ENCODE peak calls at places on chromosome 15, in ten cellular contexts. One of them, this sample, is unnamed.

GRCh38 chr15:66650433-66650832 is 51.6 kb upstream of the SMAD6 start:
- DNase-seq in activated naive CD4-positive, alpha-beta T cell: no peak
- DNase-seq in dorsolateral prefrontal cortex: no peak
- DNase-seq in NCI-H2029 treated with DMSO at 0.1 percent for 48 hours: no peak
- DNase-seq in stimulated activated CD4-positive, alpha-beta T cell treated with anti-CD3 and anti-CD28 coated beads, Interleukin-1b, Interleukin-23, amount 100 ng/mL, for 1 hour: no peak
- DNase-seq in HuH-7: no peak
- DNase-seq in RPMI7951: peak
- DNase-seq in esophagus squamous epithelium: no peak
- DNase-seq in fibroblast of lung: no peak
- DNase-seq in GM23248: peak
- DNase-seq in this sample: peak

GRCh38 chr15:58232273-58233065 is 94.3 kb downstream of the AQP9 start:
- DNase-seq in esophagus squamous epithelium: no peak
- DNase-seq in RPMI7951: no peak
- DNase-seq in GM23248: no peak
- DNase-seq in HuH-7: no peak
- DNase-seq in stimulated activated CD4-positive, alpha-beta T cell treated with anti-CD3 and anti-CD28 coated beads, Interleukin-1b, Interleukin-23, amount 100 ng/mL, for 1 hour: no peak
- DNase-seq in activated naive CD4-positive, alpha-beta T cell: no peak
- DNase-seq in fibroblast of lung: no peak
- DNase-seq in dorsolateral prefrontal cortex: no peak
- DNase-seq in NCI-H2029 treated with DMSO at 0.1 percent for 48 hours: no peak
- DNase-seq in this sample: no peak

GRCh38 chr15:50764331-50765201 is 940 bp downstream of the SPPL2A start:
- DNase-seq in fibroblast of lung: peak
- DNase-seq in activated naive CD4-positive, alpha-beta T cell: no peak
- DNase-seq in HuH-7: no peak
- DNase-seq in RPMI7951: peak
- DNase-seq in NCI-H2029 treated with DMSO at 0.1 percent for 48 hours: no peak
- DNase-seq in esophagus squamous epithelium: no peak
- DNase-seq in GM23248: peak
- DNase-seq in dorsolateral prefrontal cortex: no peak
- DNase-seq in stimulated activated CD4-positive, alpha-beta T cell treated with anti-CD3 and anti-CD28 coated beads, Interleukin-1b, Interleukin-23, amount 100 ng/mL, for 1 hour: no peak
- DNase-seq in this sample: peak

GRCh38 chr15:63948971-63949370 is 97.3 kb downstream of the DAPK2 start:
- DNase-seq in fibroblast of lung: peak
- DNase-seq in GM23248: no peak
- DNase-seq in dorsolateral prefrontal cortex: no peak
- DNase-seq in esophagus squamous epithelium: no peak
- DNase-seq in RPMI7951: peak
- DNase-seq in NCI-H2029 treated with DMSO at 0.1 percent for 48 hours: no peak
- DNase-seq in stimulated activated CD4-positive, alpha-beta T cell treated with anti-CD3 and anti-CD28 coated beads, Interleukin-1b, Interleukin-23, amount 100 ng/mL, for 1 hour: no peak
- DNase-seq in HuH-7: no peak
- DNase-seq in activated naive CD4-positive, alpha-beta T cell: no peak
- DNase-seq in this sample: no peak

GRCh38 chr15:69417581-69417980 is 3.4 kb downstream of the KIF23 start:
- DNase-seq in esophagus squamous epithelium: no peak
- DNase-seq in stimulated activated CD4-positive, alpha-beta T cell treated with anti-CD3 and anti-CD28 coated beads, Interleukin-1b, Interleukin-23, amount 100 ng/mL, for 1 hour: no peak
- DNase-seq in RPMI7951: no peak
- DNase-seq in activated naive CD4-positive, alpha-beta T cell: no peak
- DNase-seq in HuH-7: no peak
- DNase-seq in dorsolateral prefrontal cortex: no peak
- DNase-seq in NCI-H2029 treated with DMSO at 0.1 percent for 48 hours: no peak
- DNase-seq in GM23248: peak
- DNase-seq in fibroblast of lung: peak
- DNase-seq in this sample: peak

GRCh38 chr15:71501344-71502128 is 308.8 kb upstream of the NR2E3 start:
- DNase-seq in NCI-H2029 treated with DMSO at 0.1 percent for 48 hours: no peak
- DNase-seq in GM23248: no peak
- DNase-seq in esophagus squamous epithelium: no peak
- DNase-seq in activated naive CD4-positive, alpha-beta T cell: no peak
- DNase-seq in stimulated activated CD4-positive, alpha-beta T cell treated with anti-CD3 and anti-CD28 coated beads, Interleukin-1b, Interleukin-23, amount 100 ng/mL, for 1 hour: no peak
- DNase-seq in dorsolateral prefrontal cortex: no peak
- DNase-seq in HuH-7: no peak
- DNase-seq in fibroblast of lung: no peak
- DNase-seq in RPMI7951: no peak
- DNase-seq in this sample: no peak

GRCh38 chr15:88708256-88709054 is 69.6 kb downstream of the ISG20 start:
- DNase-seq in HuH-7: no peak
- DNase-seq in stimulated activated CD4-positive, alpha-beta T cell treated with anti-CD3 and anti-CD28 coated beads, Interleukin-1b, Interleukin-23, amount 100 ng/mL, for 1 hour: no peak
- DNase-seq in NCI-H2029 treated with DMSO at 0.1 percent for 48 hours: no peak
- DNase-seq in dorsolateral prefrontal cortex: no peak
- DNase-seq in RPMI7951: peak
- DNase-seq in GM23248: peak
- DNase-seq in activated naive CD4-positive, alpha-beta T cell: no peak
- DNase-seq in fibroblast of lung: no peak
- DNase-seq in esophagus squamous epithelium: no peak
- DNase-seq in this sample: no peak

GRCh38 chr15:33988384-33988783 is 20.1 kb downstream of the CHRM5 start:
- DNase-seq in GM23248: peak
- DNase-seq in NCI-H2029 treated with DMSO at 0.1 percent for 48 hours: no peak
- DNase-seq in stimulated activated CD4-positive, alpha-beta T cell treated with anti-CD3 and anti-CD28 coated beads, Interleukin-1b, Interleukin-23, amount 100 ng/mL, for 1 hour: no peak
- DNase-seq in dorsolateral prefrontal cortex: no peak
- DNase-seq in RPMI7951: peak
- DNase-seq in activated naive CD4-positive, alpha-beta T cell: no peak
- DNase-seq in HuH-7: peak
- DNase-seq in fibroblast of lung: peak
- DNase-seq in esophagus squamous epithelium: no peak
- DNase-seq in this sample: peak

GRCh38 chr15:101489236-101489632 is 273 bp downstream of the PCSK6 start:
- DNase-seq in esophagus squamous epithelium: no peak
- DNase-seq in stimulated activated CD4-positive, alpha-beta T cell treated with anti-CD3 and anti-CD28 coated beads, Interleukin-1b, Interleukin-23, amount 100 ng/mL, for 1 hour: no peak
- DNase-seq in NCI-H2029 treated with DMSO at 0.1 percent for 48 hours: no peak
- DNase-seq in activated naive CD4-positive, alpha-beta T cell: no peak
- DNase-seq in fibroblast of lung: peak
- DNase-seq in GM23248: peak
- DNase-seq in HuH-7: peak
- DNase-seq in RPMI7951: no peak
- DNase-seq in dorsolateral prefrontal cortex: no peak
- DNase-seq in this sample: no peak

GRCh38 chr15:23855947-23856346 is 168.8 kb upstream of the NDN start:
- DNase-seq in GM23248: no peak
- DNase-seq in dorsolateral prefrontal cortex: no peak
- DNase-seq in stimulated activated CD4-positive, alpha-beta T cell treated with anti-CD3 and anti-CD28 coated beads, Interleukin-1b, Interleukin-23, amount 100 ng/mL, for 1 hour: no peak
- DNase-seq in esophagus squamous epithelium: no peak
- DNase-seq in RPMI7951: no peak
- DNase-seq in NCI-H2029 treated with DMSO at 0.1 percent for 48 hours: no peak
- DNase-seq in activated naive CD4-positive, alpha-beta T cell: no peak
- DNase-seq in fibroblast of lung: no peak
- DNase-seq in HuH-7: peak
- DNase-seq in this sample: no peak

GRCh38 chr15:74221399-74222230 is 14.5 kb upstream of the CCDC33 start:
- DNase-seq in GM23248: no peak
- DNase-seq in activated naive CD4-positive, alpha-beta T cell: no peak
- DNase-seq in RPMI7951: no peak
- DNase-seq in fibroblast of lung: no peak
- DNase-seq in HuH-7: no peak
- DNase-seq in dorsolateral prefrontal cortex: no peak
- DNase-seq in NCI-H2029 treated with DMSO at 0.1 percent for 48 hours: no peak
- DNase-seq in stimulated activated CD4-positive, alpha-beta T cell treated with anti-CD3 and anti-CD28 coated beads, Interleukin-1b, Interleukin-23, amount 100 ng/mL, for 1 hour: no peak
- DNase-seq in esophagus squamous epithelium: no peak
- DNase-seq in this sample: no peak

GRCh38 chr15:69576035-69576526 is 123.5 kb downstream of the RPLP1 start:
- DNase-seq in fibroblast of lung: no peak
- DNase-seq in RPMI7951: peak
- DNase-seq in stimulated activated CD4-positive, alpha-beta T cell treated with anti-CD3 and anti-CD28 coated beads, Interleukin-1b, Interleukin-23, amount 100 ng/mL, for 1 hour: peak
- DNase-seq in activated naive CD4-positive, alpha-beta T cell: peak
- DNase-seq in GM23248: peak
- DNase-seq in esophagus squamous epithelium: no peak
- DNase-seq in HuH-7: no peak
- DNase-seq in NCI-H2029 treated with DMSO at 0.1 percent for 48 hours: peak
- DNase-seq in dorsolateral prefrontal cortex: peak
- DNase-seq in this sample: peak

GRCh38 chr15:64906402-64906801 is 5.3 kb upstream of the ANKDD1A start:
- DNase-seq in GM23248: no peak
- DNase-seq in NCI-H2029 treated with DMSO at 0.1 percent for 48 hours: no peak
- DNase-seq in stimulated activated CD4-positive, alpha-beta T cell treated with anti-CD3 and anti-CD28 coated beads, Interleukin-1b, Interleukin-23, amount 100 ng/mL, for 1 hour: no peak
- DNase-seq in activated naive CD4-positive, alpha-beta T cell: no peak
- DNase-seq in RPMI7951: no peak
- DNase-seq in dorsolateral prefrontal cortex: no peak
- DNase-seq in HuH-7: no peak
- DNase-seq in esophagus squamous epithelium: no peak
- DNase-seq in fibroblast of lung: no peak
- DNase-seq in this sample: no peak

GRCh38 chr15:45795487-45796069 is 160.7 kb downstream of the SQOR start:
- DNase-seq in esophagus squamous epithelium: no peak
- DNase-seq in activated naive CD4-positive, alpha-beta T cell: no peak
- DNase-seq in RPMI7951: peak
- DNase-seq in HuH-7: peak
- DNase-seq in stimulated activated CD4-positive, alpha-beta T cell treated with anti-CD3 and anti-CD28 coated beads, Interleukin-1b, Interleukin-23, amount 100 ng/mL, for 1 hour: no peak
- DNase-seq in fibroblast of lung: no peak
- DNase-seq in dorsolateral prefrontal cortex: peak
- DNase-seq in GM23248: peak
- DNase-seq in NCI-H2029 treated with DMSO at 0.1 percent for 48 hours: peak
- DNase-seq in this sample: peak

GRCh38 chr15:81194723-81195122 is 2.0 kb upstream of the IL16 start:
- DNase-seq in GM23248: no peak
- DNase-seq in stimulated activated CD4-positive, alpha-beta T cell treated with anti-CD3 and anti-CD28 coated beads, Interleukin-1b, Interleukin-23, amount 100 ng/mL, for 1 hour: no peak
- DNase-seq in fibroblast of lung: no peak
- DNase-seq in RPMI7951: no peak
- DNase-seq in HuH-7: no peak
- DNase-seq in activated naive CD4-positive, alpha-beta T cell: no peak
- DNase-seq in dorsolateral prefrontal cortex: no peak
- DNase-seq in esophagus squamous epithelium: no peak
- DNase-seq in NCI-H2029 treated with DMSO at 0.1 percent for 48 hours: no peak
- DNase-seq in this sample: no peak

GRCh38 chr15:93070136-93070535 is 18.9 kb downstream of the RGMA start:
- DNase-seq in stimulated activated CD4-positive, alpha-beta T cell treated with anti-CD3 and anti-CD28 coated beads, Interleukin-1b, Interleukin-23, amount 100 ng/mL, for 1 hour: no peak
- DNase-seq in HuH-7: no peak
- DNase-seq in activated naive CD4-positive, alpha-beta T cell: no peak
- DNase-seq in dorsolateral prefrontal cortex: no peak
- DNase-seq in fibroblast of lung: no peak
- DNase-seq in NCI-H2029 treated with DMSO at 0.1 percent for 48 hours: no peak
- DNase-seq in RPMI7951: no peak
- DNase-seq in GM23248: no peak
- DNase-seq in esophagus squamous epithelium: no peak
- DNase-seq in this sample: no peak

GRCh38 chr15:64985382-64986033 is 4.2 kb downstream of the SPG21 start:
- DNase-seq in dorsolateral prefrontal cortex: no peak
- DNase-seq in activated naive CD4-positive, alpha-beta T cell: no peak
- DNase-seq in HuH-7: no peak
- DNase-seq in RPMI7951: no peak
- DNase-seq in stimulated activated CD4-positive, alpha-beta T cell treated with anti-CD3 and anti-CD28 coated beads, Interleukin-1b, Interleukin-23, amount 100 ng/mL, for 1 hour: no peak
- DNase-seq in esophagus squamous epithelium: no peak
- DNase-seq in GM23248: no peak
- DNase-seq in fibroblast of lung: no peak
- DNase-seq in NCI-H2029 treated with DMSO at 0.1 percent for 48 hours: no peak
- DNase-seq in this sample: peak

GRCh38 chr15:85354948-85355347 is 25.5 kb upstream of the AKAP13 start:
- DNase-seq in NCI-H2029 treated with DMSO at 0.1 percent for 48 hours: no peak
- DNase-seq in fibroblast of lung: no peak
- DNase-seq in dorsolateral prefrontal cortex: no peak
- DNase-seq in stimulated activated CD4-positive, alpha-beta T cell treated with anti-CD3 and anti-CD28 coated beads, Interleukin-1b, Interleukin-23, amount 100 ng/mL, for 1 hour: no peak
- DNase-seq in activated naive CD4-positive, alpha-beta T cell: no peak
- DNase-seq in RPMI7951: no peak
- DNase-seq in HuH-7: no peak
- DNase-seq in GM23248: no peak
- DNase-seq in esophagus squamous epithelium: no peak
- DNase-seq in this sample: no peak

GRCh38 chr15:57667171-57667924 is 39.2 kb upstream of the POLR2M start:
- DNase-seq in dorsolateral prefrontal cortex: no peak
- DNase-seq in RPMI7951: peak
- DNase-seq in GM23248: peak
- DNase-seq in stimulated activated CD4-positive, alpha-beta T cell treated with anti-CD3 and anti-CD28 coated beads, Interleukin-1b, Interleukin-23, amount 100 ng/mL, for 1 hour: no peak
- DNase-seq in activated naive CD4-positive, alpha-beta T cell: no peak
- DNase-seq in HuH-7: peak
- DNase-seq in esophagus squamous epithelium: no peak
- DNase-seq in NCI-H2029 treated with DMSO at 0.1 percent for 48 hours: no peak
- DNase-seq in fibroblast of lung: peak
- DNase-seq in this sample: peak

GRCh38 chr15:89400121-89400996 is 65.7 kb upstream of the POLG start:
- DNase-seq in esophagus squamous epithelium: no peak
- DNase-seq in GM23248: no peak
- DNase-seq in fibroblast of lung: no peak
- DNase-seq in stimulated activated CD4-positive, alpha-beta T cell treated with anti-CD3 and anti-CD28 coated beads, Interleukin-1b, Interleukin-23, amount 100 ng/mL, for 1 hour: no peak
- DNase-seq in HuH-7: no peak
- DNase-seq in RPMI7951: no peak
- DNase-seq in NCI-H2029 treated with DMSO at 0.1 percent for 48 hours: no peak
- DNase-seq in activated naive CD4-positive, alpha-beta T cell: no peak
- DNase-seq in dorsolateral prefrontal cortex: peak
- DNase-seq in this sample: no peak

GRCh38 chr15:34682673-34683072 is 72.1 kb downstream of the GJD2 start:
- DNase-seq in activated naive CD4-positive, alpha-beta T cell: no peak
- DNase-seq in RPMI7951: peak
- DNase-seq in stimulated activated CD4-positive, alpha-beta T cell treated with anti-CD3 and anti-CD28 coated beads, Interleukin-1b, Interleukin-23, amount 100 ng/mL, for 1 hour: no peak
- DNase-seq in fibroblast of lung: peak
- DNase-seq in esophagus squamous epithelium: no peak
- DNase-seq in GM23248: peak
- DNase-seq in NCI-H2029 treated with DMSO at 0.1 percent for 48 hours: no peak
- DNase-seq in HuH-7: no peak
- DNase-seq in dorsolateral prefrontal cortex: no peak
- DNase-seq in this sample: no peak

GRCh38 chr15:75597667-75598341 is 18.7 kb upstream of the PTPN9 start:
- DNase-seq in activated naive CD4-positive, alpha-beta T cell: no peak
- DNase-seq in NCI-H2029 treated with DMSO at 0.1 percent for 48 hours: no peak
- DNase-seq in GM23248: peak
- DNase-seq in HuH-7: peak
- DNase-seq in RPMI7951: no peak
- DNase-seq in fibroblast of lung: no peak
- DNase-seq in stimulated activated CD4-positive, alpha-beta T cell treated with anti-CD3 and anti-CD28 coated beads, Interleukin-1b, Interleukin-23, amount 100 ng/mL, for 1 hour: no peak
- DNase-seq in dorsolateral prefrontal cortex: no peak
- DNase-seq in esophagus squamous epithelium: no peak
- DNase-seq in this sample: peak

GRCh38 chr15:49083471-49084284 is 37.4 kb upstream of the SECISBP2L start:
- DNase-seq in RPMI7951: peak
- DNase-seq in activated naive CD4-positive, alpha-beta T cell: no peak
- DNase-seq in esophagus squamous epithelium: no peak
- DNase-seq in fibroblast of lung: peak
- DNase-seq in GM23248: peak
- DNase-seq in stimulated activated CD4-positive, alpha-beta T cell treated with anti-CD3 and anti-CD28 coated beads, Interleukin-1b, Interleukin-23, amount 100 ng/mL, for 1 hour: no peak
- DNase-seq in NCI-H2029 treated with DMSO at 0.1 percent for 48 hours: no peak
- DNase-seq in HuH-7: no peak
- DNase-seq in dorsolateral prefrontal cortex: no peak
- DNase-seq in this sample: peak

GRCh38 chr15:78212546-78213424 is 21.6 kb downstream of the ACSBG1 start:
- DNase-seq in stimulated activated CD4-positive, alpha-beta T cell treated with anti-CD3 and anti-CD28 coated beads, Interleukin-1b, Interleukin-23, amount 100 ng/mL, for 1 hour: no peak
- DNase-seq in dorsolateral prefrontal cortex: no peak
- DNase-seq in activated naive CD4-positive, alpha-beta T cell: no peak
- DNase-seq in esophagus squamous epithelium: no peak
- DNase-seq in HuH-7: no peak
- DNase-seq in NCI-H2029 treated with DMSO at 0.1 percent for 48 hours: no peak
- DNase-seq in GM23248: peak
- DNase-seq in fibroblast of lung: peak
- DNase-seq in RPMI7951: peak
- DNase-seq in this sample: peak

GRCh38 chr15:31389576-31389975 is 62.9 kb downstream of the KLF13 start:
- DNase-seq in fibroblast of lung: no peak
- DNase-seq in RPMI7951: no peak
- DNase-seq in GM23248: no peak
- DNase-seq in NCI-H2029 treated with DMSO at 0.1 percent for 48 hours: no peak
- DNase-seq in dorsolateral prefrontal cortex: no peak
- DNase-seq in activated naive CD4-positive, alpha-beta T cell: no peak
- DNase-seq in HuH-7: no peak
- DNase-seq in stimulated activated CD4-positive, alpha-beta T cell treated with anti-CD3 and anti-CD28 coated beads, Interleukin-1b, Interleukin-23, amount 100 ng/mL, for 1 hour: no peak
- DNase-seq in esophagus squamous epithelium: no peak
- DNase-seq in this sample: no peak

GRCh38 chr15:48759921-48760320 is 50.9 kb downstream of the CEP152 start:
- DNase-seq in NCI-H2029 treated with DMSO at 0.1 percent for 48 hours: no peak
- DNase-seq in dorsolateral prefrontal cortex: no peak
- DNase-seq in esophagus squamous epithelium: no peak
- DNase-seq in GM23248: no peak
- DNase-seq in fibroblast of lung: no peak
- DNase-seq in activated naive CD4-positive, alpha-beta T cell: no peak
- DNase-seq in stimulated activated CD4-positive, alpha-beta T cell treated with anti-CD3 and anti-CD28 coated beads, Interleukin-1b, Interleukin-23, amount 100 ng/mL, for 1 hour: no peak
- DNase-seq in HuH-7: no peak
- DNase-seq in RPMI7951: no peak
- DNase-seq in this sample: no peak

GRCh38 chr15:99197861-99198260 is 51.5 kb downstream of the TTC23 start:
- DNase-seq in HuH-7: no peak
- DNase-seq in RPMI7951: peak
- DNase-seq in stimulated activated CD4-positive, alpha-beta T cell treated with anti-CD3 and anti-CD28 coated beads, Interleukin-1b, Interleukin-23, amount 100 ng/mL, for 1 hour: no peak
- DNase-seq in NCI-H2029 treated with DMSO at 0.1 percent for 48 hours: no peak
- DNase-seq in esophagus squamous epithelium: no peak
- DNase-seq in dorsolateral prefrontal cortex: no peak
- DNase-seq in fibroblast of lung: peak
- DNase-seq in GM23248: no peak
- DNase-seq in activated naive CD4-positive, alpha-beta T cell: no peak
- DNase-seq in this sample: peak

This sample was measured in mesenchymal stem cell.